ENCODE peak calls at places on chromosomes 6 and 20, in six cellular contexts. A, B, L, N, M and P are unnamed samples.

GRCh38 chr6:43090557-43090952 is 14.4 kb downstream of the PTK7 start:
- DNase-seq in A (no peak), M (no peak), N (no peak), B (no peak), L (no peak), P (no peak)

GRCh38 chr6:41201784-41202181 is 834 bp upstream of the TREML2 start:
- DNase-seq in B (no peak), A (no peak), M (no peak), L (peak), N (no peak), P (no peak)

GRCh38 chr20:17376031-17376430 is 149.2 kb downstream of the PCSK2 start:
- DNase-seq in L (no peak), B (no peak), A (no peak), N (no peak), M (no peak), P (no peak)

GRCh38 chr6:135506270-135506997 is 8.9 kb upstream of the AHI1 start:
- DNase-seq in A (peak), M (no peak), N (no peak), B (no peak), L (peak), P (peak)

GRCh38 chr6:82711105-82711829 is 347.6 kb downstream of the TPBG start:
- DNase-seq in B (no peak), M (no peak), L (no peak), N (no peak), A (no peak), P (peak)

GRCh38 chr6:78101387-78101786 is 448.5 kb downstream of the MEI4 start:
- DNase-seq in B (no peak), L (no peak), M (no peak), A (no peak), N (no peak), P (no peak)

GRCh38 chr20:48773837-48774418 is 53.9 kb downstream of the PREX1 start:
- DNase-seq in L (no peak), M (no peak), A (no peak), B (peak), N (no peak), P (no peak)

GRCh38 chr20:3889489-3890409 is 562 bp downstream of the PANK2 start:
- DNase-seq in L (no peak), B (no peak), M (no peak), A (peak), N (peak), P (peak)

GRCh38 chr6:150876598-150876997 is 11.1 kb downstream of the MTHFD1L start:
- DNase-seq in B (peak), A (no peak), M (no peak), N (no peak), L (no peak), P (no peak)

GRCh38 chr6:34664270-34664971 is 32.1 kb downstream of the ILRUN start:
- DNase-seq in A (no peak), L (no peak), B (no peak), N (no peak), M (no peak), P (peak)

GRCh38 chr6:11350294-11350693 is 117.8 kb upstream of the NEDD9 start:
- DNase-seq in A (no peak), M (no peak), B (peak), L (no peak), N (no peak), P (peak)

GRCh38 chr6:85585741-85586140 is 7.9 kb downstream of the SNX14 start:
- DNase-seq in L (no peak), N (no peak), A (no peak), M (no peak), B (no peak), P (no peak)